ENCODE peak calls at places on chromosome 10, in six cellular contexts. N is germinal center; V is activated CD4-positive, alpha-beta T cell treated with anti-CD3 and anti-CD28 coated beads for 36 hours; F is CD8-positive, alpha-beta T cell; M is amniotic stem cell; E is NCI-H1092 treated with DMSO at 0.1 percent for 48 hours. Q is an unnamed sample.

GRCh38 chr10:67280405-67280804 is 354.6 kb downstream of the LRRTM3 start:
- DNase-seq in N (no peak), V (no peak), F (no peak), M (no peak), E (no peak), Q (no peak)

GRCh38 chr10:43942096-43942885 is 293.6 kb upstream of the ZNF32 start:
- DNase-seq in N (no peak), V (no peak), F (peak), M (no peak), E (no peak), Q (no peak)

GRCh38 chr10:72595436-72595835 is 30.4 kb downstream of the MICU1 start:
- DNase-seq in N (no peak), V (no peak), F (no peak), M (no peak), E (no peak), Q (no peak)

GRCh38 chr10:36271631-36272340 is 629.7 kb upstream of the FZD8 start:
- DNase-seq in N (no peak), V (no peak), F (no peak), M (no peak), E (no peak), Q (no peak)

GRCh38 chr10:95792874-95793285 is 36.9 kb downstream of the ENTPD1 start:
- DNase-seq in N (no peak), V (no peak), F (no peak), M (peak), E (no peak), Q (peak)

GRCh38 chr10:50152792-50153272 is 85.1 kb downstream of the WASHC2A start:
- DNase-seq in N (no peak), V (peak), F (no peak), M (no peak), E (no peak), Q (no peak)

GRCh38 chr10:112265745-112266144 is 17.5 kb upstream of the TECTB start:
- DNase-seq in N (no peak), V (no peak), F (no peak), M (no peak), E (no peak), Q (no peak)

GRCh38 chr10:114246679-114247305 is 7.7 kb downstream of the VWA2 start:
- DNase-seq in N (no peak), V (no peak), F (no peak), M (no peak), E (no peak), Q (no peak)

GRCh38 chr10:27088263-27089044 is 11.8 kb downstream of the ANKRD26 start:
- DNase-seq in N (no peak), V (no peak), F (no peak), M (no peak), E (no peak), Q (no peak)

GRCh38 chr10:43198682-43199005 is 60.4 kb downstream of the CSGALNACT2 start:
- DNase-seq in N (no peak), V (no peak), F (no peak), M (no peak), E (no peak), Q (no peak)

GRCh38 chr10:29257106-29257783 is 31.6 kb upstream of the LYZL1 start:
- DNase-seq in N (no peak), V (no peak), F (no peak), M (peak), E (no peak), Q (peak)

GRCh38 chr10:48627984-48628609 is 23.2 kb upstream of the ARHGAP22 start:
- DNase-seq in N (no peak), V (no peak), F (no peak), M (no peak), E (no peak), Q (no peak)

GRCh38 chr10:48633381-48634197 is 28.7 kb upstream of the ARHGAP22 start:
- DNase-seq in N (peak), V (no peak), F (no peak), M (no peak), E (no peak), Q (no peak)

GRCh38 chr10:111430070-111430469 is 353.2 kb downstream of the ADRA2A start:
- DNase-seq in N (no peak), V (peak), F (no peak), M (no peak), E (no peak), Q (no peak)

GRCh38 chr10:51311232-51311631 is 236.9 kb downstream of the PRKG1 start:
- DNase-seq in N (no peak), V (no peak), F (no peak), M (no peak), E (no peak), Q (no peak)

GRCh38 chr10:70478191-70479160 is at the start of gene PALD1:
- DNase-seq in N (peak), V (peak), F (no peak), M (no peak), E (no peak), Q (no peak)

GRCh38 chr10:118798186-118798811 is 43.5 kb upstream of the CACUL1 start:
- DNase-seq in N (no peak), V (no peak), F (no peak), M (no peak), E (no peak), Q (no peak)

GRCh38 chr10:6044060-6044459 is 18.1 kb downstream of the IL2RA start:
- DNase-seq in N (no peak), V (no peak), F (peak), M (no peak), E (no peak), Q (no peak)

GRCh38 chr10:95815701-95816100 is 59.7 kb downstream of the ENTPD1 start:
- DNase-seq in N (no peak), V (no peak), F (no peak), M (no peak), E (no peak), Q (no peak)

GRCh38 chr10:128156999-128157755 is 31.0 kb upstream of the MKI67 start:
- DNase-seq in N (no peak), V (no peak), F (no peak), M (no peak), E (no peak), Q (no peak)

GRCh38 chr10:3964516-3964915 is 179.5 kb upstream of the KLF6 start:
- DNase-seq in N (no peak), V (no peak), F (no peak), M (no peak), E (no peak), Q (no peak)

GRCh38 chr10:42637648-42638052 is 720 bp downstream of the ZNF33B start:
- DNase-seq in N (no peak), V (peak), F (no peak), M (no peak), E (no peak), Q (no peak)

GRCh38 chr10:31340343-31340742 is 21.3 kb downstream of the ZEB1 start:
- DNase-seq in N (no peak), V (peak), F (no peak), M (no peak), E (peak), Q (no peak)

GRCh38 chr10:78194539-78195402 is 161.1 kb downstream of the RPS24 start:
- DNase-seq in N (no peak), V (no peak), F (no peak), M (no peak), E (no peak), Q (no peak)